ENCODE peak calls at places on chromosomes 11 and 22, in four cellular contexts. U is brain microvascular endothelial cell; V is CD4-positive, alpha-beta T cell; I is MCF 10A. F is an unnamed sample.

GRCh38 chr11:57205046-57205671 is 23.4 kb downstream of the LRRC55 start:
- DNase-seq in U (peak; percentile 14), V (no peak), I (peak; percentile 9), F (no peak)

GRCh38 chr11:2511421-2512369 is 66.9 kb downstream of the KCNQ1 start:
- DNase-seq in U (no peak), V (no peak), I (no peak), F (no peak)

GRCh38 chr22:38788417-38788816 is 5.5 kb downstream of the DNAL4 start:
- DNase-seq in U (peak; percentile 83), V (no peak), I (peak; percentile 69), F (no peak)

GRCh38 chr11:127000991-127001390 is 421 bp upstream of the KIRREL3 start:
- DNase-seq in U (no peak), V (no peak), I (no peak), F (no peak)

GRCh38 chr11:102709211-102709980 is 3.8 kb upstream of the MMP27 start:
- DNase-seq in U (no peak), V (no peak), I (no peak), F (no peak)

GRCh38 chr11:24386551-24387404 is 110.1 kb upstream of the LUZP2 start:
- DNase-seq in U (peak; percentile 48), V (no peak), I (peak; percentile 32), F (no peak)

GRCh38 chr11:17593466-17594245 is 46.6 kb downstream of the OTOG start:
- DNase-seq in U (no peak), V (no peak), I (no peak), F (no peak)

GRCh38 chr11:75562836-75563484 is 907 bp downstream of the SERPINH1 start:
- DNase-seq in U (peak; percentile 72), V (no peak), I (peak; percentile 43), F (peak; percentile 64)

GRCh38 chr22:40176921-40177737 is 596 bp upstream of the TNRC6B start:
- DNase-seq in U (peak; percentile 64), V (peak; percentile 73), I (peak; percentile 85), F (peak; percentile 10)

DNA sequence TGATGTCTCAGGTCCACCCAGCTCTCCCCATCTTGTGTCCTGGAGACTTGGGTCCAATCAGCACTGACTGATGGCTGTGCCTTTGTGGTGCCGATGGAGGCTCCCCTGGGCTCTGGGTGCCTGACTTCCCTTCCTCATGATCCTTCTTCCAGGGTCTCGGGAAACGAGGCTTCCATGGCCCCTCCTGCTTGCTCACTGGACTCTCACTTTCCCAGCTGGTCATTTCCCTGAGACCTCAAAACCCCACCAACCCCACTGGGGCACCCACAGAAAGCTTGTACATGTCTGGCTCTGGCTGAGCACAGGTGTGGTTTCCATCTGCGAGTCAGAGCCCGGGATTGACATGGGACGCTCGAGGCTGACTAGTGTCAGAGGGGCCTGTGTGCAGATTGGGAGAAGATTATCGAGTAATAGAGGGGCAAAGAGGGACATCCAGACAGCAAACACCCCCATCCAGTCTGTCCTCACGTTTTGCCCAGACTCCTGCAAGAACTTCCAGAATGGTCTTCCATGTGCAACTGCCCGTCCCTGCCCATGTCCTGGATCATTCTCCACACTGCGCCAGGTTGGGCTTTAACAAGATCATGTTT is 15.1 kb downstream of the APOL1 start:
- DNase-seq in U (no peak), V (no peak), I (no peak), F (no peak)
- TF ChIP-seq CTCF in U (no peak), V (no peak), I (no peak), F (no peak)

DNA sequence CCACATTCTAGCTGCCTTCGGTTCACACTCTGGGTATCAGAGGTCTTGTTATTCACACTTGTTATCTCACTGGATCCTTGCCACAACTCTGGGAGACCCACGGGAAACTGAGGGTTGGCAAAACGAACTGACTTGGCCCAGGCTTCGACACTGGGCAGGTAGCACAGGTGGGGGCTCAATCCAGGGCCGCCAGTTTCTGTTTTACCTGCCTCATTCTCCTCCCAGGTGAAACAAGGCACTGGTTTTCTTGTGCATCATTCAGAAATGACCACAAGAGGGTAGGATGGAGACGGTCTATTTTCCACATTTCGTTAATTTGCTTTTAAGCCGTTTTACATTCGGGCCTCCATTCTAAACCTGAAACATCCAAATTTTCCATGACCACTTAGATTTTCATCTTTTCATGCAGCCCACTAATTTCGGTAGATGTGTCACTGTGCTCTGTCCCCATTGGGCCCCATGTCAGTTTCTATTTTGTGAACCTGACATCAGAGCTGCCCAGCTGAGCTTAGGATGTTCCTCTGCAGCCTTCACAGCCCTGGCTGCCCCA is 108.1 kb downstream of the KIAA1671 start:
- DNase-seq in U (no peak), V (no peak), I (no peak), F (no peak)
- TF ChIP-seq CTCF in U (peak; percentile 23), V (peak; percentile 70), I (no peak), F (peak; percentile 38)

DNA sequence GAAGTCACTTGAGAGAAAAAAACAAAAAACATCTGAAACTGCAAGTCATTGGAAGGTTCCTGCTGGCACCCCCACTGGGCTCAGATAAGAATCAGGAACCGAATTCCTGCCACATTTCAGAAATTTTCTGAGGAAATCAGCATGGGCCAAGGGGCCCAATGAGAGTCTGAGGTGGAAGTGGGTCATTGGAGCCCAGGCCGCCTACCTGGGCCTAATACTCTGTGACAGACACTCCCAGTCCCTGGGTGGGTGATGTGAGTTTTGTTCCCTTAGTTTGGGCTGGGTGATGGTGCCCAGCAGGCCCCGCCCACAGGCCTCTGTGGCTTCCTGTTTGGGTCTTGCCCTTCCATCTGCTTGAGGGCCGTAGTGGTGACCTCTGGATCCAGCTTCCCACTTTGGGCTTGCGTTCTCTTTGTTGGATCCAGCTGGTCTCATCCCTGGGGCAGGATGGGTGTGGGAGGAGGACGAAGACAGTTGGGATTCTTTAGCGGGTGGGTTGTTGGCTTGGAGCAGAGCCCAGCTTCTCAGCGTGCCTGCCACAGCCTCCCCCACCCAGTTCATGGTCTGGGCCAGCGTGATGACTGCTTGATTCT is 40.7 kb downstream of the PARVA start:
- DNase-seq in U (peak; percentile 57), V (no peak), I (no peak), F (no peak)
- TF ChIP-seq CTCF in U (no peak), V (no peak), I (no peak), F (no peak)

DNA sequence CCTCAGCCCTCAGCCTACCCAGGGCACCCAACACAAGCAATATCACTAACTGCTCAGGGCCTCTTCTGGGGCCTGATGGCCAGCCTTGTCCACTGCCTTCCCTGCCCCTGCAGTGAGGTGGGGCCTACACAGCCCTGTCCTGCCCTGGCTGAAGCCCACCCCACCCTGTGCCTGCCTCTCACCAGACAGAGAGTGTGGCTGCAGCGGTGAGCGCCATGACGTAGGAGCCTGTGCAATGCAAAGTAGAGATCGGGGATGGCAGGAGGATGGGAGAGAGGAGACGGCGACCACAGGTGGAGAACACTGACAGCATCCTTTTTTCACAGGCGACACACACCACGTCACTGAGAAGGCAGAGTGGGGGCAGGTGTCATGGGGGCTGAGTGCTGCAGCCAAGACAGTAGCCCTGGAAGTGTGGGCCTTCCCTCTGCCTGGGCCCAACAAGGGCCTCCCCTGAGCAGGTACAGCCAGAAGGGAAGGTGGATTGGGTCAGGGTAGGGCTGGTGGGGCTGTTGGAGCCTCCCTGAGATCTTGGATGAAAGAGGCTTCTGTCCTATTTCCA is 65.3 kb upstream of the CLTCL1 start:
- DNase-seq in U (no peak), V (no peak), I (no peak), F (no peak)
- TF ChIP-seq CTCF in U (no peak), V (no peak), I (no peak), F (no peak)

DNA sequence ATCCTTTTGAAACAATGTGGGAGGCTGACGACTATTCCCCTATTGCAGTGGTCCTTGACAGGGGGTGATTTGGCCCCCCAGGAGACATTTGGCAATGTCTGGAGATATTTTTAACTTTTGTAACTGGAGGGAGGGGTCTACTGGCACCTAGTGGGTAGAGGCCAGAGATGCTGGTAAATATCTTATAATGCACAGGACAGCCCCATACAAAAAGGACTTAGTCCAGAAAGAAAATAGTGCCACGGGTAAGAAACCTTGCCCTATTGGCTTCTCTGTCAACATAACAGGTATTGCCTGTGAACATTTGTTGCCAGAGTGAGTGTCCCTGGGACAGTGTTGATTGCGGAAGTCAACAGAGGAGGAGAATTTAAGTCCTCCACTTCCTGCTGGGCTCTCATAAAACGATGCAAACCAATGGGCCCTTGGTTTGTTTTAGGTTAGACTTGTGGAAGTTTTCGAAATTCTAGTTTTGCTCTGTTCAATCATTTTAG is 101.6 kb downstream of the MAML2 start:
- DNase-seq in U (no peak), V (no peak), I (no peak), F (no peak)
- TF ChIP-seq CTCF in U (peak; percentile 41), V (no peak), I (peak; percentile 38), F (peak; percentile 35)

GRCh38 chr22:45922256-45922655 is 54.7 kb downstream of the WNT7B start:
- DNase-seq in U (no peak), V (no peak), I (no peak), F (no peak)
- TF ChIP-seq CTCF in U (no peak), V (no peak), I (no peak), F (no peak)

GRCh38 chr11:109914809-109915653 is 178.2 kb upstream of the ZC3H12C start:
- DNase-seq in U (peak; percentile 40), V (no peak), I (peak; percentile 75), F (no peak)
- TF ChIP-seq CTCF in U (no peak), V (no peak), I (no peak), F (no peak)

GRCh38 chr11:64803163-64803845 is at the start of gene MAP4K2:
- DNase-seq in U (peak; percentile 80), V (peak; percentile 83), I (peak; percentile 87), F (peak; percentile 75)
- TF ChIP-seq CTCF in U (peak; percentile 12), V (no peak), I (peak; percentile 16), F (peak; percentile 43)

GRCh38 chr11:34810107-34810562 is 106.0 kb downstream of the APIP start:
- DNase-seq in U (no peak), V (no peak), I (no peak), F (no peak)

GRCh38 chr11:34805937-34806336 is 110.2 kb downstream of the APIP start:
- DNase-seq in U (no peak), V (no peak), I (no peak), F (no peak)

GRCh38 chr11:34811858-34812257 is 104.3 kb downstream of the APIP start:
- DNase-seq in U (no peak), V (no peak), I (no peak), F (no peak)

GRCh38 chr11:34809191-34810106 is 106.7 kb downstream of the APIP start:
- DNase-seq in U (peak; percentile 31), V (no peak), I (peak; percentile 45), F (no peak)

DNA sequence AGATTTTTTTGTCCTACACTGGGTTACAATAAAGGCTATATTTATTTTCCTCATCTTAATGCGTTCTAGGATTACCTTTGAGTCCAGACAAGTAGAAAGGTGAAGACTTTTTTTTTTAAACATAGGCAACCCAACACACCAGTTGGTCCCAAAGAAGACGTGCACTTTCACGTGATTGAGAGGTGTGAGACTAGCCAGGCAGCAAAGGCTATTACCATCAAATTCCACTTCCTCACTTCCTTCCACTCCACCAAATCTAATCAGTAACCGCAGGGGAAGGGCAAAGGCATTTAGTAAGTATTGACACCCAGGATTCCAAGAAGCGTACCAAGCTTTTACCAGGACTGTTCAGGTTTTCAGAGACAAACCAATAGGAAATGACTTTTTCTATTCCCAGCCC is 109.3 kb downstream of the APIP start:
- DNase-seq in U (no peak), V (no peak), I (no peak), F (no peak)
- TF ChIP-seq CTCF in U (no peak), V (no peak), I (no peak), F (no peak)